ENCODE peak calls at places on chromosomes 7 and 10, in nine cellular contexts. L, X, Q, A, B, S, K, U and N are unnamed samples.

GRCh38 chr10:127585519-127586023 is 36.5 kb downstream of the NPS start:
- DNase-seq in U (no peak), X (no peak), S (no peak), K (no peak), A (no peak), B (no peak), Q (no peak), L (no peak), N (no peak)

GRCh38 chr7:69403169-69403568 is 195.1 kb upstream of the AUTS2 start:
- DNase-seq in K (no peak), Q (no peak), S (peak; percentile 4), U (no peak), X (peak; percentile 62), A (no peak), B (no peak), L (peak; percentile 20), N (peak; percentile 61)

GRCh38 chr10:78412605-78413004 is 378.9 kb downstream of the RPS24 start:
- DNase-seq in B (no peak), K (no peak), U (no peak), X (no peak), Q (no peak), S (no peak), L (no peak), A (no peak), N (peak; percentile 9)

GRCh38 chr7:7746419-7746818 is 28.0 kb upstream of the RPA3 start:
- DNase-seq in Q (no peak), S (no peak), U (no peak), K (peak; percentile 33), X (no peak), A (no peak), B (no peak), L (no peak), N (no peak)

GRCh38 chr10:7928511-7928910 is 110.2 kb downstream of the TAF3 start:
- DNase-seq in A (no peak), S (no peak), Q (no peak), B (no peak), X (no peak), L (no peak), U (no peak), K (no peak), N (no peak)

GRCh38 chr10:60069311-60069710 is 163.0 kb upstream of the CCDC6 start:
- DNase-seq in A (no peak), K (no peak), U (no peak), Q (no peak), B (no peak), L (no peak), X (no peak), S (no peak), N (no peak)

GRCh38 chr10:5871596-5871995 is 18.1 kb downstream of the ANKRD16 start:
- DNase-seq in X (no peak), S (no peak), A (no peak), B (no peak), L (no peak), U (no peak), Q (no peak), K (no peak), N (no peak)

GRCh38 chr7:94643771-94644545 is 12.0 kb downstream of the SGCE start:
- DNase-seq in U (no peak), K (no peak), L (peak; percentile 40), Q (no peak), S (no peak), A (no peak), B (peak; percentile 56), X (no peak), N (no peak)

GRCh38 chr7:135728136-135728669 is at the start of gene SLC13A4:
- DNase-seq in B (no peak), L (no peak), A (no peak), U (no peak), K (no peak), Q (no peak), X (peak; percentile 90), S (no peak), N (no peak)

GRCh38 chr10:102945989-102946388 is 27.9 kb downstream of the CNNM2 start:
- DNase-seq in B (no peak), U (no peak), X (peak; percentile 12), A (no peak), Q (no peak), K (no peak), S (no peak), L (no peak), N (no peak)

GRCh38 chr7:30682131-30683083 is at the start of gene CRHR2:
- DNase-seq in A (peak; percentile 10), B (no peak), Q (no peak), K (no peak), L (no peak), U (no peak), S (peak; percentile 39), X (peak; percentile 76), N (peak; percentile 61)

GRCh38 chr10:71312840-71313789 is 5.9 kb upstream of the SLC29A3 start:
- DNase-seq in X (no peak), U (no peak), L (no peak), B (peak; percentile 5), Q (no peak), S (no peak), K (peak; percentile 98), A (no peak), N (peak; percentile 64)

GRCh38 chr10:24202181-24202570 is 6.8 kb upstream of the KIAA1217 start:
- DNase-seq in K (no peak), Q (no peak), U (no peak), A (no peak), S (no peak), X (peak; percentile 79), L (no peak), B (no peak), N (no peak)

GRCh38 chr10:127977368-127978009 is 70.6 kb downstream of the PTPRE start:
- DNase-seq in B (peak; percentile 79), S (no peak), X (no peak), U (no peak), K (no peak), A (peak; percentile 22), Q (no peak), L (no peak), N (peak; percentile 64)

GRCh38 chr7:146701166-146701565 is 584.6 kb downstream of the CNTNAP2 start:
- DNase-seq in K (no peak), X (no peak), A (no peak), B (no peak), L (no peak), S (no peak), Q (no peak), U (no peak), N (no peak)

GRCh38 chr7:3338161-3338560 is 37.1 kb downstream of the SDK1 start:
- DNase-seq in K (no peak), U (no peak), L (no peak), Q (no peak), A (no peak), X (no peak), S (no peak), B (no peak), N (no peak)

GRCh38 chr7:144641389-144642044 is 194.3 kb downstream of the TPK1 start:
- DNase-seq in Q (no peak), L (no peak), B (no peak), S (no peak), X (no peak), K (no peak), U (no peak), A (no peak), N (no peak)

GRCh38 chr10:16597656-16598055 is 76.0 kb upstream of the C1QL3 start:
- DNase-seq in L (peak; percentile 60), U (no peak), S (peak; percentile 57), Q (peak; percentile 42), X (no peak), B (no peak), A (no peak), K (no peak), N (no peak)

GRCh38 chr7:1668932-1669485 is 1.1 kb upstream of the ELFN1 start:
- DNase-seq in X (peak; percentile 46), Q (no peak), A (no peak), K (no peak), B (no peak), U (no peak), L (no peak), S (no peak), N (no peak)

GRCh38 chr10:15290671-15291070 is 80.4 kb downstream of the FAM171A1 start:
- DNase-seq in K (no peak), L (no peak), S (no peak), Q (no peak), U (no peak), A (no peak), X (no peak), B (no peak), N (no peak)

GRCh38 chr7:158063850-158064610 is 523.6 kb downstream of the PTPRN2 start:
- DNase-seq in Q (no peak), X (no peak), S (no peak), U (no peak), K (no peak), A (no peak), L (no peak), B (no peak), N (no peak)

GRCh38 chr10:124688366-124688765 is 55.8 kb downstream of the FAM53B start:
- DNase-seq in Q (no peak), U (no peak), A (no peak), B (no peak), X (no peak), L (no peak), K (no peak), S (no peak), N (no peak)

GRCh38 chr10:29472268-29473086 is 162.3 kb downstream of the SVIL start:
- DNase-seq in S (no peak), Q (no peak), A (no peak), U (no peak), L (peak; percentile 38), K (no peak), B (no peak), X (no peak), N (no peak)

GRCh38 chr7:138431517-138431916 is 28.5 kb upstream of the TRIM24 start:
- DNase-seq in L (no peak), S (peak; percentile 55), Q (no peak), X (no peak), B (no peak), U (peak; percentile 41), A (no peak), K (no peak), N (no peak)

GRCh38 chr7:130363156-130363847 is 17.0 kb upstream of the CPA1 start:
- DNase-seq in K (no peak), S (no peak), X (no peak), B (peak; percentile 98), A (no peak), U (no peak), L (no peak), Q (peak; percentile 93), N (no peak)

GRCh38 chr10:110500515-110500905 is 2.8 kb downstream of the DUSP5 start:
- DNase-seq in X (no peak), L (no peak), B (peak; percentile 86), S (no peak), A (no peak), K (peak; percentile 44), U (no peak), Q (no peak), N (no peak)

GRCh38 chr10:31124852-31125251 is 93.2 kb upstream of the ZNF438 start:
- DNase-seq in B (no peak), K (no peak), L (no peak), U (no peak), A (no peak), X (no peak), Q (no peak), S (no peak), N (no peak)

GRCh38 chr10:124354411-124355382 is 64.0 kb downstream of the OAT start:
- DNase-seq in X (peak; percentile 27), U (no peak), K (no peak), S (peak; percentile 74), B (peak; percentile 75), A (no peak), Q (peak; percentile 41), L (no peak), N (peak; percentile 47)

GRCh38 chr10:6388261-6388893 is 185.6 kb downstream of the PFKFB3 start:
- DNase-seq in B (no peak), U (no peak), S (no peak), X (no peak), L (no peak), K (no peak), Q (no peak), A (no peak), N (no peak)

GRCh38 chr7:25832456-25832855 is 319.5 kb upstream of the NFE2L3 start:
- DNase-seq in Q (no peak), K (no peak), S (no peak), A (no peak), B (no peak), X (no peak), L (no peak), U (no peak), N (no peak)

GRCh38 chr7:96312502-96312901 is 9.4 kb downstream of the SLC25A13 start:
- DNase-seq in B (no peak), Q (no peak), S (no peak), X (no peak), A (no peak), K (no peak), U (no peak), L (no peak), N (no peak)